ENCODE peak calls at places on chromosome 10, in five cellular contexts. One of them, this sample, is unnamed.
A peak's percentile ranks its signal among the peaks of the same experiment; 100 is the strongest.

GRCh38 chr10:82942572-82943091 is 1067.6 kb downstream of the NRG3 start:
- DNase-seq in right cardiac atrium: peak; percentile 45
- DNase-seq in uterus: no peak
- DNase-seq in MM.1S: no peak
- DNase-seq in CD8-positive, alpha-beta T cell: no peak
- DNase-seq in this sample: peak; percentile 26

GRCh38 chr10:69804775-69805174 is 3.1 kb downstream of the COL13A1 start:
- DNase-seq in right cardiac atrium: no peak
- DNase-seq in uterus: no peak
- DNase-seq in MM.1S: no peak
- DNase-seq in CD8-positive, alpha-beta T cell: no peak
- DNase-seq in this sample: no peak

GRCh38 chr10:89295597-89295996 is 6.2 kb upstream of the IFIT2 start:
- DNase-seq in right cardiac atrium: no peak
- DNase-seq in uterus: no peak
- DNase-seq in MM.1S: peak; percentile 50
- DNase-seq in CD8-positive, alpha-beta T cell: no peak
- DNase-seq in this sample: no peak

GRCh38 chr10:97861351-97861750 is 11.7 kb downstream of the GOLGA7B start:
- DNase-seq in right cardiac atrium: no peak
- DNase-seq in uterus: no peak
- DNase-seq in MM.1S: no peak
- DNase-seq in CD8-positive, alpha-beta T cell: no peak
- DNase-seq in this sample: no peak

GRCh38 chr10:72002354-72003295 is 38.4 kb downstream of the CHST3 start:
- DNase-seq in right cardiac atrium: no peak
- DNase-seq in uterus: no peak
- DNase-seq in MM.1S: no peak
- DNase-seq in CD8-positive, alpha-beta T cell: no peak
- DNase-seq in this sample: no peak

GRCh38 chr10:126235091-126235978 is 152.9 kb downstream of the ADAM12 start:
- DNase-seq in right cardiac atrium: no peak
- DNase-seq in uterus: no peak
- DNase-seq in MM.1S: no peak
- DNase-seq in CD8-positive, alpha-beta T cell: no peak
- DNase-seq in this sample: no peak

GRCh38 chr10:95242581-95243317 is 48.1 kb downstream of the PDLIM1 start:
- DNase-seq in right cardiac atrium: no peak
- DNase-seq in uterus: no peak
- DNase-seq in MM.1S: peak; percentile 35
- DNase-seq in CD8-positive, alpha-beta T cell: no peak
- DNase-seq in this sample: no peak

GRCh38 chr10:97363071-97363470 is 28.5 kb upstream of the FRAT2 start:
- DNase-seq in right cardiac atrium: no peak
- DNase-seq in uterus: no peak
- DNase-seq in MM.1S: no peak
- DNase-seq in CD8-positive, alpha-beta T cell: no peak
- DNase-seq in this sample: no peak

GRCh38 chr10:49642311-49642710 is 28.5 kb downstream of the CHAT start:
- DNase-seq in right cardiac atrium: no peak
- DNase-seq in uterus: no peak
- DNase-seq in MM.1S: no peak
- DNase-seq in CD8-positive, alpha-beta T cell: no peak
- DNase-seq in this sample: no peak

GRCh38 chr10:7819126-7819470 is 793 bp downstream of the TAF3 start:
- DNase-seq in right cardiac atrium: peak; percentile 16
- DNase-seq in uterus: no peak
- DNase-seq in MM.1S: peak; percentile 55
- DNase-seq in CD8-positive, alpha-beta T cell: no peak
- DNase-seq in this sample: peak; percentile 45

GRCh38 chr10:124605001-124605370 is 139.2 kb downstream of the FAM53B start:
- DNase-seq in right cardiac atrium: peak; percentile 10
- DNase-seq in uterus: no peak
- DNase-seq in MM.1S: no peak
- DNase-seq in CD8-positive, alpha-beta T cell: no peak
- DNase-seq in this sample: no peak
- H3K27ac ChIP-seq in right cardiac atrium: no peak overlapping the region
- H3K27ac ChIP-seq in uterus: no peak overlapping the region
- H3K27ac ChIP-seq in MM.1S: no peak overlapping the region
- H3K27ac ChIP-seq in CD8-positive, alpha-beta T cell: no peak overlapping the region
- H3K27ac ChIP-seq in this sample: peak overlapping the region; percentile 84

GRCh38 chr10:45423976-45424499 is 50.0 kb downstream of the ALOX5 start:
- DNase-seq in right cardiac atrium: no peak
- DNase-seq in uterus: no peak
- DNase-seq in MM.1S: no peak
- DNase-seq in CD8-positive, alpha-beta T cell: no peak
- DNase-seq in this sample: no peak

GRCh38 chr10:45421231-45422097 is 47.4 kb downstream of the ALOX5 start:
- DNase-seq in right cardiac atrium: no peak
- DNase-seq in uterus: no peak
- DNase-seq in MM.1S: peak; percentile 59
- DNase-seq in CD8-positive, alpha-beta T cell: peak; percentile 73
- DNase-seq in this sample: no peak

GRCh38 chr10:45422862-45423659 is 49.0 kb downstream of the ALOX5 start:
- DNase-seq in right cardiac atrium: no peak
- DNase-seq in uterus: no peak
- DNase-seq in MM.1S: no peak
- DNase-seq in CD8-positive, alpha-beta T cell: no peak
- DNase-seq in this sample: no peak

GRCh38 chr10:45420453-45421192 is 46.6 kb downstream of the ALOX5 start:
- DNase-seq in right cardiac atrium: peak; percentile 84
- DNase-seq in uterus: peak; percentile 74
- DNase-seq in MM.1S: peak; percentile 92
- DNase-seq in CD8-positive, alpha-beta T cell: peak; percentile 75
- DNase-seq in this sample: peak; percentile 37

DNA sequence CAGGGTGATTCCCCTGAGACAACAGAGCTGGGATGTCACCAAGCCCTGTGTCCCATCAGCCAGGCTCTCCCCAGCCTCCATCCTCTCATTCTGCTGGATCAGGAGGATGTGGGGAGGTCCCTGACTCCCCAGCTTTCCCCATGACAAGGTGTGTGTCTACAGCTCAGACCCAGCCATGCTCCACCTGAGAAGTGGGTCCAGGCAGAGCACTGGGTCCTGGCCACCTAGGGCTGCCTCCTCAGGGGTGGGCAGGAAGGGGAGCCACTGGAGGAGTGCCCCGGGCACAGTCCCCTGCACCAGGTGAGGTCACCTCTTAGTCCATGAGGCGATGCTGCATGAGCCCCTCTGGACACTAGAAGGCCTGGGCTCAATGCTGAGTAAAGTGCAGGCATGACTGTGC is 48.2 kb downstream of the ALOX5 start:
- DNase-seq in right cardiac atrium: no peak
- DNase-seq in uterus: no peak
- DNase-seq in MM.1S: no peak
- DNase-seq in CD8-positive, alpha-beta T cell: no peak
- DNase-seq in this sample: no peak
- H3K4me3 ChIP-seq in right cardiac atrium: no peak overlapping the region
- H3K4me3 ChIP-seq in uterus: no peak overlapping the region
- H3K4me3 ChIP-seq in MM.1S: no peak overlapping the region
- H3K4me3 ChIP-seq in CD8-positive, alpha-beta T cell: no peak overlapping the region
- H3K4me3 ChIP-seq in this sample: no peak overlapping the region

GRCh38 chr10:124287791-124288190 is 130.9 kb downstream of the OAT start:
- DNase-seq in right cardiac atrium: no peak
- DNase-seq in uterus: no peak
- DNase-seq in MM.1S: no peak
- DNase-seq in CD8-positive, alpha-beta T cell: no peak
- DNase-seq in this sample: no peak

GRCh38 chr10:124288928-124289921 is 129.5 kb downstream of the OAT start:
- DNase-seq in right cardiac atrium: no peak
- DNase-seq in uterus: no peak
- DNase-seq in MM.1S: no peak
- DNase-seq in CD8-positive, alpha-beta T cell: no peak
- DNase-seq in this sample: no peak

GRCh38 chr10:124292911-124293640 is 125.6 kb downstream of the OAT start:
- DNase-seq in right cardiac atrium: no peak
- DNase-seq in uterus: no peak
- DNase-seq in MM.1S: no peak
- DNase-seq in CD8-positive, alpha-beta T cell: no peak
- DNase-seq in this sample: no peak

GRCh38 chr10:124291009-124291671 is 127.6 kb downstream of the OAT start:
- DNase-seq in right cardiac atrium: peak; percentile 47
- DNase-seq in uterus: no peak
- DNase-seq in MM.1S: no peak
- DNase-seq in CD8-positive, alpha-beta T cell: no peak
- DNase-seq in this sample: peak; percentile 24

GRCh38 chr10:124290095-124290795 is 128.5 kb downstream of the OAT start:
- DNase-seq in right cardiac atrium: no peak
- DNase-seq in uterus: no peak
- DNase-seq in MM.1S: peak; percentile 94
- DNase-seq in CD8-positive, alpha-beta T cell: no peak
- DNase-seq in this sample: no peak
- H3K27ac ChIP-seq in right cardiac atrium: no peak overlapping the region
- H3K27ac ChIP-seq in uterus: no peak overlapping the region
- H3K27ac ChIP-seq in MM.1S: peak overlapping the region; percentile 84
- H3K27ac ChIP-seq in CD8-positive, alpha-beta T cell: no peak overlapping the region
- H3K27ac ChIP-seq in this sample: no peak overlapping the region

GRCh38 chr10:6494452-6494839 is 85.6 kb downstream of the PRKCQ start:
- DNase-seq in right cardiac atrium: no peak
- DNase-seq in uterus: no peak
- DNase-seq in MM.1S: no peak
- DNase-seq in CD8-positive, alpha-beta T cell: no peak
- DNase-seq in this sample: no peak
- H3K4me3 ChIP-seq in right cardiac atrium: no peak overlapping the region
- H3K4me3 ChIP-seq in uterus: no peak overlapping the region
- H3K4me3 ChIP-seq in MM.1S: no peak overlapping the region
- H3K4me3 ChIP-seq in CD8-positive, alpha-beta T cell: no peak overlapping the region
- H3K4me3 ChIP-seq in this sample: no peak overlapping the region

This sample was measured in tibial nerve.